ENCODE peak calls at places on chromosome 4, in four cellular contexts. One of them, this sample, is unnamed.

GRCh38 chr4:160129439-160129838 is 1026.6 kb downstream of the RAPGEF2 start:
- DNase-seq in HCT116: peak; percentile 18
- DNase-seq in K562: no peak
- DNase-seq in HepG2: no peak
- DNase-seq in this sample: no peak

GRCh38 chr4:147101678-147102077 is 156.0 kb upstream of the TTC29 start:
- DNase-seq in HCT116: no peak
- DNase-seq in K562: no peak
- DNase-seq in HepG2: no peak
- DNase-seq in this sample: no peak

GRCh38 chr4:189806506-189806905 is 134.2 kb upstream of the FRG1 start:
- DNase-seq in HCT116: no peak
- DNase-seq in K562: no peak
- DNase-seq in HepG2: no peak
- DNase-seq in this sample: no peak

GRCh38 chr4:158003212-158003611 is 169.6 kb downstream of the GASK1B start:
- DNase-seq in HCT116: no peak
- DNase-seq in K562: no peak
- DNase-seq in HepG2: no peak
- DNase-seq in this sample: no peak

GRCh38 chr4:37908488-37909343 is 17.8 kb downstream of the TBC1D1 start:
- DNase-seq in HCT116: no peak
- DNase-seq in K562: no peak
- DNase-seq in HepG2: no peak
- DNase-seq in this sample: no peak

GRCh38 chr4:44425614-44426208 is 22.9 kb downstream of the KCTD8 start:
- DNase-seq in HCT116: no peak
- DNase-seq in K562: no peak
- DNase-seq in HepG2: no peak
- DNase-seq in this sample: no peak

GRCh38 chr4:66921433-66921832 is 623.9 kb downstream of the CENPC start:
- DNase-seq in HCT116: no peak
- DNase-seq in K562: no peak
- DNase-seq in HepG2: no peak
- DNase-seq in this sample: no peak

GRCh38 chr4:27702710-27703431 is 842.2 kb downstream of the STIM2 start:
- DNase-seq in HCT116: peak; percentile 19
- DNase-seq in K562: no peak
- DNase-seq in HepG2: peak; percentile 6
- DNase-seq in this sample: no peak

GRCh38 chr4:10028910-10029309 is 7.6 kb upstream of the SLC2A9 start:
- DNase-seq in HCT116: no peak
- DNase-seq in K562: no peak
- DNase-seq in HepG2: no peak
- DNase-seq in this sample: no peak

GRCh38 chr4:88457307-88458090 is 580 bp downstream of the HERC5 start:
- DNase-seq in HCT116: peak; percentile 6
- DNase-seq in K562: no peak
- DNase-seq in HepG2: no peak
- DNase-seq in this sample: no peak

GRCh38 chr4:10092481-10093272 is 23.9 kb downstream of the WDR1 start:
- DNase-seq in HCT116: no peak
- DNase-seq in K562: no peak
- DNase-seq in HepG2: no peak
- DNase-seq in this sample: no peak

GRCh38 chr4:24807611-24808010 is 12.2 kb downstream of the SOD3 start:
- DNase-seq in HCT116: no peak
- DNase-seq in K562: no peak
- DNase-seq in HepG2: no peak
- DNase-seq in this sample: no peak

GRCh38 chr4:15691346-15692140 is 9.9 kb downstream of the FAM200B start:
- DNase-seq in HCT116: no peak
- DNase-seq in K562: no peak
- DNase-seq in HepG2: peak; percentile 14
- DNase-seq in this sample: no peak

GRCh38 chr4:71683309-71683708 is 100.6 kb downstream of the GC start:
- DNase-seq in HCT116: no peak
- DNase-seq in K562: no peak
- DNase-seq in HepG2: no peak
- DNase-seq in this sample: no peak

GRCh38 chr4:81380364-81380853 is 91.3 kb downstream of the RASGEF1B start:
- DNase-seq in HCT116: no peak
- DNase-seq in K562: no peak
- DNase-seq in HepG2: no peak
- DNase-seq in this sample: no peak

GRCh38 chr4:145093638-145094037 is 4.4 kb downstream of the ANAPC10 start:
- DNase-seq in HCT116: no peak
- DNase-seq in K562: no peak
- DNase-seq in HepG2: no peak
- DNase-seq in this sample: no peak

GRCh38 chr4:138259801-138260200 is 17.7 kb upstream of the SLC7A11 start:
- DNase-seq in HCT116: peak; percentile 21
- DNase-seq in K562: no peak
- DNase-seq in HepG2: no peak
- DNase-seq in this sample: no peak

GRCh38 chr4:72357908-72358307 is 211.1 kb downstream of the ADAMTS3 start:
- DNase-seq in HCT116: no peak
- DNase-seq in K562: no peak
- DNase-seq in HepG2: no peak
- DNase-seq in this sample: no peak

GRCh38 chr4:6471303-6472007 is 959 bp downstream of the PPP2R2C start:
- DNase-seq in HCT116: no peak
- DNase-seq in K562: no peak
- DNase-seq in HepG2: no peak
- DNase-seq in this sample: no peak

GRCh38 chr4:8916914-8917305 is 45.3 kb upstream of the HMX1 start:
- DNase-seq in HCT116: no peak
- DNase-seq in K562: no peak
- DNase-seq in HepG2: no peak
- DNase-seq in this sample: no peak

GRCh38 chr4:95155759-95156451 is 392.9 kb downstream of the UNC5C start:
- DNase-seq in HCT116: peak; percentile 22
- DNase-seq in K562: peak; percentile 39
- DNase-seq in HepG2: peak; percentile 13
- DNase-seq in this sample: no peak

GRCh38 chr4:139312552-139313332 is 10.5 kb upstream of the NDUFC1 start:
- DNase-seq in HCT116: no peak
- DNase-seq in K562: no peak
- DNase-seq in HepG2: no peak
- DNase-seq in this sample: no peak

GRCh38 chr4:36394352-36394903 is 113.0 kb downstream of the DTHD1 start:
- DNase-seq in HCT116: peak; percentile 60
- DNase-seq in K562: no peak
- DNase-seq in HepG2: peak; percentile 5
- DNase-seq in this sample: no peak

GRCh38 chr4:119729815-119730643 is 101.4 kb upstream of the PDE5A start:
- DNase-seq in HCT116: peak; percentile 15
- DNase-seq in K562: no peak
- DNase-seq in HepG2: peak; percentile 68
- DNase-seq in this sample: peak; percentile 81

GRCh38 chr4:19382993-19383392 is 868.7 kb upstream of the SLIT2 start:
- DNase-seq in HCT116: no peak
- DNase-seq in K562: no peak
- DNase-seq in HepG2: no peak
- DNase-seq in this sample: no peak

DNA sequence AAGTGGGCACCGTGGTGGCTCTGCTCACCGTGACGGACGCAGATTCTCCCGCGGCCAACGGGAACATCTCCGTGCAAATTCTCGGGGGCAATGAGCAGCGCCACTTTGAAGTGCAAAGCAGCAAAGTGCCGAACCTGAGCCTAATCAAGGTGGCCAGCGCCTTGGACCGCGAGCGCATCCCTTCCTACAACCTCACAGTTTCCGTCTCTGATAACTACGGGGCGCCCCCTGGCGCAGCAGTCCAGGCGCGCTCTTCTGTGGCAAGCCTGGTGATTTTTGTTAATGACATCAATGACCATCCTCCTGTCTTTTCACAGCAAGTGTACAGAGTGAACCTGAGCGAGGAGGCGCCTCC is 2.7 kb downstream of the FAT4 start:
- DNase-seq in HCT116: no peak
- DNase-seq in K562: no peak
- DNase-seq in HepG2: no peak
- DNase-seq in this sample: no peak
- TF ChIP-seq POLR2AphosphoS5 in HCT116: no peak
- TF ChIP-seq POLR2AphosphoS5 in K562: no peak
- TF ChIP-seq POLR2AphosphoS5 in HepG2: no peak
- TF ChIP-seq POLR2AphosphoS5 in this sample: no peak

DNA sequence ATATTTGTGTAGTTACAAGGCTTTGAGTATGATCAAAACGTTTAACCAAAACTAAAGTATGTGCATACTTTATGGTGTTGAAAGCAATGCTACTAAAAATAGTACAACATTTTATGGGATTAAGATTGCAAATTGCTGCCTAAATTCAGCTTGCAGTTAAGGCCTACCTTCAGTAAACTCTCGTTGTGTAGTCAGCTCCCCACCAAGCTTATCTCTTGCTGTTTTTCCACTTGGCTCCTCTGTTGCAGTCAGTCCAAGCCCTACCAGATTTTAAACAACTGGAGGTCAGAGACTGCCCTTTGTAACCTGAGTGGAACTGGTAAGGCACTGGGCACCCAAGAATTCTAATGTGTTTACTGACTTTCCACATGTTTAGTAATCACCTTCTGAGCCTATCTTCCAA is 25.7 kb downstream of the AFF1 start:
- DNase-seq in HCT116: no peak
- DNase-seq in K562: no peak
- DNase-seq in HepG2: peak; percentile 49
- DNase-seq in this sample: no peak
- TF ChIP-seq TCF7L2 in HCT116: no peak
- TF ChIP-seq TCF7L2 in K562: no peak
- TF ChIP-seq TCF7L2 in HepG2: no peak
- TF ChIP-seq TCF7L2 in this sample: no peak

DNA sequence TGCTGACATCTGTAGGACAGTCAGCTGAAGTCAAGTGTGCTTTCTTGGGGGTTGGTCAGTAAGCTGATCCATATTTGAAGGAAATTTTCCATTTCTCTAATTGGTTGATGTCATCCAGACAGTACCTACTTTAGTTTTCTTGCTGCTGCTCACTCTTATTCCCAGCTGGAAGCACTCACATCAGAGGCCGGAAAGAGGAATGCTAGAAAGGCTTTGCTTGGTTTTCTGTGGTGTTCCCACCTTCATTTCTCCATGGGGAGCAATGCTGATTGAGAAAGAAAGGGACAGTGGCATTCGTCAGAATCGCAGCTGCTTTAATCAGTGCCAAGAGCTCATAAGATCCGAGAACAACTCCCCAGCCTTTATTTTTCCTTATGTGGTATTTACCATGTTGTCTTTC is 227.0 kb downstream of the C4orf33 start:
- DNase-seq in HCT116: no peak
- DNase-seq in K562: no peak
- DNase-seq in HepG2: no peak
- DNase-seq in this sample: no peak
- TF ChIP-seq REST in HCT116: no peak
- TF ChIP-seq REST in K562: no peak
- TF ChIP-seq REST in HepG2: no peak
- TF ChIP-seq REST in this sample: no peak

GRCh38 chr4:57119054-57119651 is 9.0 kb upstream of the IGFBP7 start:
- DNase-seq in HCT116: no peak
- DNase-seq in K562: no peak
- DNase-seq in HepG2: no peak
- DNase-seq in this sample: no peak
- TF ChIP-seq POLR2AphosphoS5 in HCT116: no peak
- TF ChIP-seq POLR2AphosphoS5 in K562: no peak
- TF ChIP-seq POLR2AphosphoS5 in HepG2: no peak
- TF ChIP-seq POLR2AphosphoS5 in this sample: no peak

GRCh38 chr4:173281001-173281400 is 53.2 kb downstream of the HMGB2 start:
- DNase-seq in HCT116: no peak
- DNase-seq in K562: no peak
- DNase-seq in HepG2: no peak
- DNase-seq in this sample: no peak
- TF ChIP-seq TCF7L2 in HCT116: no peak
- TF ChIP-seq TCF7L2 in K562: no peak
- TF ChIP-seq TCF7L2 in HepG2: no peak
- TF ChIP-seq TCF7L2 in this sample: no peak

DNA sequence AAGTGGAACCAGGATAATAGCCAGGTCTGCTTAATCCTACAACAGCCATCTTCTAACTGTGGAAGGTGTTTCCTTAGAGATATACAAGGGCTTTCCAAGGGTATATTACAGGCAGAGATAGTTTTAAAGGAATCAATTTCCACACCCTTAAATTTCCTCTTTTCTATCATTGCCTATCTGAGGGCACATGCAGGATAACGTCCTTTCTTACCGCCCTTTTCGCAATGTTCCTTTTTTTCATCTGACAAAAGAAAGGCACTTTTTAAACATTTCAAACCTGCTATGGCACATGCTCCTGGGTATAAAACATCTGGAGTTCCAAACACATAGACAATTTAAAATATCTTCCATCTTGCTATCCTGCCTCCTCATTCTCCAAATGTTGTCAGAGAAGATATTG is 115.7 kb downstream of the CORIN start:
- DNase-seq in HCT116: no peak
- DNase-seq in K562: no peak
- DNase-seq in HepG2: no peak
- DNase-seq in this sample: no peak
- TF ChIP-seq REST in HCT116: no peak
- TF ChIP-seq REST in K562: no peak
- TF ChIP-seq REST in HepG2: no peak
- TF ChIP-seq REST in this sample: no peak

GRCh38 chr4:112857461-112857860 is 192.0 kb upstream of the ANK2 start:
- DNase-seq in HCT116: peak; percentile 48
- DNase-seq in K562: no peak
- DNase-seq in HepG2: no peak
- DNase-seq in this sample: no peak
- TF ChIP-seq POLR2AphosphoS5 in HCT116: no peak
- TF ChIP-seq POLR2AphosphoS5 in K562: no peak
- TF ChIP-seq POLR2AphosphoS5 in HepG2: no peak
- TF ChIP-seq POLR2AphosphoS5 in this sample: no peak

DNA sequence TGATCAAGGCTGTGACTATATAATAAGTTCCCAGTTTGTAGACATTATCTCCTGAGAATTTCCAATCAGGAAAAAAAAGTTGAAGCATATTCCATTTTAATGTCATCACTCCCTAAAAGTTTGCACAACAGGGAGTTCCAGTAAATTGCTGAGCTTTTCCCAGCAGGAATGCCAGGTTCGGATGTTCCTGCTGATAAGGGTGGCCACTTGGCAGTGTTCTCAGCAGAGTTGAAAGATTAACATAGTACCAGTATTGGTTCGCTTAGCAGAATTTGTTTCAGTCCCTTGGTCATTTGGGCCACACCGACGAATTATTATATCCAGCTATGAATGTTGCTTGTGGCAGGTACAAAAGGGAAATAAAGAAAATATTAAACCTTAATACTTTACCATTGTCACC is 5.2 kb upstream of the CXCL2 start:
- DNase-seq in HCT116: no peak
- DNase-seq in K562: no peak
- DNase-seq in HepG2: no peak
- DNase-seq in this sample: no peak
- TF ChIP-seq TCF7L2 in HCT116: no peak
- TF ChIP-seq TCF7L2 in K562: no peak
- TF ChIP-seq TCF7L2 in HepG2: no peak
- TF ChIP-seq TCF7L2 in this sample: no peak

GRCh38 chr4:177374966-177375365 is 65.3 kb downstream of the NEIL3 start:
- DNase-seq in HCT116: no peak
- DNase-seq in K562: no peak
- DNase-seq in HepG2: no peak
- DNase-seq in this sample: no peak
- TF ChIP-seq REST in HCT116: no peak
- TF ChIP-seq REST in K562: no peak
- TF ChIP-seq REST in HepG2: no peak
- TF ChIP-seq REST in this sample: no peak